ENCODE peak calls at places on chromosomes 6 and 20, in five cellular contexts. I is lung microvascular endothelial cell, O is uterus, Y is AG08395, W is testis. N is an unnamed sample.
A peak's percentile ranks its signal among the peaks of the same experiment; 100 is the strongest.

GRCh38 chr6:116387374-116387773 is 16.6 kb downstream of the DSE start:
- DNase-seq in W (no peak), O (peak; percentile 32), Y (no peak), I (peak; percentile 74), N (no peak)

GRCh38 chr20:37413354-37413753 is 67.4 kb downstream of the SRC start:
- DNase-seq in Y (no peak), O (no peak), I (no peak), W (no peak), N (no peak)

GRCh38 chr6:7727951-7728854 is 2.3 kb downstream of the BMP6 start:
- DNase-seq in Y (no peak), W (peak; percentile 37), O (no peak), I (peak; percentile 63), N (no peak)

GRCh38 chr20:58822175-58822574 is 28.5 kb downstream of the GNAS-AS1 start:
- DNase-seq in Y (no peak), O (no peak), I (no peak), W (no peak), N (peak; percentile 67)

GRCh38 chr6:143064996-143065683 is 4.5 kb downstream of the AIG1 start:
- DNase-seq in I (no peak), O (no peak), W (no peak), Y (no peak), N (no peak)

GRCh38 chr6:104305206-104305605 is 554.5 kb downstream of the HACE1 start:
- DNase-seq in W (no peak), O (no peak), Y (no peak), I (no peak), N (no peak)

GRCh38 chr6:154932562-154933027 is 62.5 kb upstream of the TIAM2 start:
- DNase-seq in W (no peak), I (peak; percentile 62), O (no peak), Y (peak; percentile 80), N (no peak)

GRCh38 chr20:57811373-57812020 is 101.7 kb upstream of the PMEPA1 start:
- DNase-seq in Y (no peak), W (no peak), O (peak; percentile 51), I (no peak), N (no peak)

GRCh38 chr6:160996316-160996715 is 4.7 kb downstream of the MAP3K4 start:
- DNase-seq in Y (no peak), O (no peak), I (peak; percentile 63), W (no peak), N (no peak)

GRCh38 chr20:20892328-20892727 is 179.9 kb upstream of the RALGAPA2 start:
- DNase-seq in Y (no peak), I (no peak), O (no peak), W (no peak), N (no peak)

GRCh38 chr6:149334682-149335160 is 17.2 kb downstream of the TAB2 start:
- DNase-seq in Y (peak; percentile 63), W (no peak), I (peak; percentile 75), O (no peak), N (peak; percentile 30)

GRCh38 chr6:158571826-158572652 is 12.1 kb downstream of the TMEM181 start:
- DNase-seq in O (no peak), Y (no peak), W (no peak), I (no peak), N (no peak)

GRCh38 chr20:63434599-63435378 is 37.7 kb downstream of the KCNQ2 start:
- DNase-seq in O (peak; percentile 20), Y (peak; percentile 84), W (peak; percentile 85), I (peak; percentile 63), N (no peak)

N was measured in gastrocnemius medialis.